ENCODE peak calls at places on chromosomes 13 and 19, in five cellular contexts. One of them, this sample, is unnamed.

GRCh38 chr19:934197-934840 is 8.5 kb downstream of the ARID3A start:
- DNase-seq in amniotic epithelial cell: no peak
- DNase-seq in AG09309: no peak
- DNase-seq in stimulated activated CD4-positive, alpha-beta T cell treated with anti-CD3 and anti-CD28 coated beads, Interleukin-2, amount 100 ng/mL, for 48 hours: no peak
- DNase-seq in nephron progenitor cell: no peak
- DNase-seq in this sample: no peak

GRCh38 chr13:51729853-51730553 is 74.0 kb downstream of the DHRS12 start:
- DNase-seq in amniotic epithelial cell: peak; percentile 89
- DNase-seq in AG09309: peak; percentile 57
- DNase-seq in stimulated activated CD4-positive, alpha-beta T cell treated with anti-CD3 and anti-CD28 coated beads, Interleukin-2, amount 100 ng/mL, for 48 hours: peak; percentile 20
- DNase-seq in nephron progenitor cell: no peak
- DNase-seq in this sample: peak; percentile 96

GRCh38 chr13:95301947-95302386 is 716 bp upstream of the ABCC4 start:
- DNase-seq in amniotic epithelial cell: peak; percentile 41
- DNase-seq in AG09309: no peak
- DNase-seq in stimulated activated CD4-positive, alpha-beta T cell treated with anti-CD3 and anti-CD28 coated beads, Interleukin-2, amount 100 ng/mL, for 48 hours: no peak
- DNase-seq in nephron progenitor cell: no peak
- DNase-seq in this sample: no peak

GRCh38 chr19:46660008-46660517 is 919 bp downstream of the DACT3 start:
- DNase-seq in amniotic epithelial cell: no peak
- DNase-seq in AG09309: no peak
- DNase-seq in stimulated activated CD4-positive, alpha-beta T cell treated with anti-CD3 and anti-CD28 coated beads, Interleukin-2, amount 100 ng/mL, for 48 hours: no peak
- DNase-seq in nephron progenitor cell: peak; percentile 65
- DNase-seq in this sample: no peak

GRCh38 chr13:95360464-95361097 is 59.3 kb upstream of the ABCC4 start:
- DNase-seq in amniotic epithelial cell: no peak
- DNase-seq in AG09309: no peak
- DNase-seq in stimulated activated CD4-positive, alpha-beta T cell treated with anti-CD3 and anti-CD28 coated beads, Interleukin-2, amount 100 ng/mL, for 48 hours: no peak
- DNase-seq in nephron progenitor cell: no peak
- DNase-seq in this sample: peak; percentile 54

GRCh38 chr13:98289339-98289935 is 112.4 kb upstream of the RNF113B start:
- DNase-seq in amniotic epithelial cell: no peak
- DNase-seq in AG09309: no peak
- DNase-seq in stimulated activated CD4-positive, alpha-beta T cell treated with anti-CD3 and anti-CD28 coated beads, Interleukin-2, amount 100 ng/mL, for 48 hours: no peak
- DNase-seq in nephron progenitor cell: no peak
- DNase-seq in this sample: no peak

GRCh38 chr19:3712663-3713531 is 4.7 kb downstream of the TJP3 start:
- DNase-seq in amniotic epithelial cell: no peak
- DNase-seq in AG09309: no peak
- DNase-seq in stimulated activated CD4-positive, alpha-beta T cell treated with anti-CD3 and anti-CD28 coated beads, Interleukin-2, amount 100 ng/mL, for 48 hours: no peak
- DNase-seq in nephron progenitor cell: no peak
- DNase-seq in this sample: no peak

GRCh38 chr13:30766234-30766633 is 30.9 kb downstream of the ALOX5AP start:
- DNase-seq in amniotic epithelial cell: no peak
- DNase-seq in AG09309: no peak
- DNase-seq in stimulated activated CD4-positive, alpha-beta T cell treated with anti-CD3 and anti-CD28 coated beads, Interleukin-2, amount 100 ng/mL, for 48 hours: no peak
- DNase-seq in nephron progenitor cell: no peak
- DNase-seq in this sample: no peak

GRCh38 chr19:10870501-10870954 is 825 bp upstream of the CARM1 start:
- DNase-seq in amniotic epithelial cell: no peak
- DNase-seq in AG09309: no peak
- DNase-seq in stimulated activated CD4-positive, alpha-beta T cell treated with anti-CD3 and anti-CD28 coated beads, Interleukin-2, amount 100 ng/mL, for 48 hours: no peak
- DNase-seq in nephron progenitor cell: no peak
- DNase-seq in this sample: no peak

GRCh38 chr13:112722433-112723250 is 32.8 kb downstream of the ATP11A start:
- DNase-seq in amniotic epithelial cell: peak; percentile 97
- DNase-seq in AG09309: peak; percentile 72
- DNase-seq in stimulated activated CD4-positive, alpha-beta T cell treated with anti-CD3 and anti-CD28 coated beads, Interleukin-2, amount 100 ng/mL, for 48 hours: no peak
- DNase-seq in nephron progenitor cell: no peak
- DNase-seq in this sample: peak; percentile 97

GRCh38 chr19:18300930-18301717 is 19.7 kb upstream of the JUND start:
- DNase-seq in amniotic epithelial cell: peak; percentile 76
- DNase-seq in AG09309: no peak
- DNase-seq in stimulated activated CD4-positive, alpha-beta T cell treated with anti-CD3 and anti-CD28 coated beads, Interleukin-2, amount 100 ng/mL, for 48 hours: no peak
- DNase-seq in nephron progenitor cell: no peak
- DNase-seq in this sample: peak; percentile 85

GRCh38 chr19:54190503-54190941 is 586 bp upstream of the TSEN34 start:
- DNase-seq in amniotic epithelial cell: peak; percentile 99
- DNase-seq in AG09309: peak; percentile 97
- DNase-seq in stimulated activated CD4-positive, alpha-beta T cell treated with anti-CD3 and anti-CD28 coated beads, Interleukin-2, amount 100 ng/mL, for 48 hours: peak; percentile 100
- DNase-seq in nephron progenitor cell: peak; percentile 100
- DNase-seq in this sample: peak; percentile 99